ENCODE peak calls at places on chromosomes 13 and 19, in four cellular contexts. I is thoracic aorta, X is kidney, U is upper lobe of right lung. A is an unnamed sample. For H3K4me1, the result is how much of the 10 kb centered on the place peaks cover.

GRCh38 chr19:32626969-32627368 is 46.0 kb downstream of the PDCD5 start:
- DNase-seq in I (no peak), X (no peak), U (no peak), A (no peak)

GRCh38 chr13:29993196-29993595 is 142.8 kb upstream of the UBL3 start:
- DNase-seq in I (no peak), X (no peak), U (no peak), A (no peak)

GRCh38 chr19:48650974-48651681 is 5.1 kb upstream of the CA11 start:
- DNase-seq in I (no peak), X (no peak), U (no peak), A (no peak)

GRCh38 chr13:26344980-26345379 is 91.1 kb downstream of the CDK8 start:
- DNase-seq in I (no peak), X (no peak), U (no peak), A (no peak)

GRCh38 chr13:102530751-102531150 is 66.0 kb upstream of the TPP2 start:
- DNase-seq in I (no peak), X (no peak), U (no peak), A (no peak)

GRCh38 chr19:48543121-48543710 is 8.8 kb upstream of the SULT2B1 start:
- DNase-seq in I (no peak), X (peak), U (peak), A (no peak)

GRCh38 chr13:59450218-59450617 is 713.5 kb downstream of the DIAPH3 start:
- DNase-seq in I (no peak), X (no peak), U (no peak), A (no peak)

GRCh38 chr13:25752957-25753540 is 298.8 kb downstream of the SHISA2 start:
- DNase-seq in I (peak), X (no peak), U (no peak), A (peak)

GRCh38 chr13:50800091-50800739 is 43.3 kb downstream of the DLEU7 start:
- DNase-seq in I (no peak), X (no peak), U (no peak), A (no peak)

GRCh38 chr19:2624537-2625091 is 77.9 kb downstream of the GNG7 start:
- DNase-seq in I (no peak), X (peak), U (peak), A (no peak)

GRCh38 chr19:45001087-45001739 is at the start of gene RELB:
- DNase-seq in I (peak), X (peak), U (peak), A (peak)

GRCh38 chr19:4987692-4988370 is 18.9 kb downstream of the KDM4B start:
- DNase-seq in I (no peak), X (no peak), U (no peak), A (no peak)

GRCh38 chr19:53019684-53020083 is 6.0 kb downstream of the ERVV-1 start:
- DNase-seq in I (no peak), X (no peak), U (no peak), A (peak)

GRCh38 chr19:38233740-38234251 is 9.8 kb upstream of the DPF1 start:
- DNase-seq in I (no peak), X (no peak), U (peak), A (peak)

GRCh38 chr13:41459754-41460111 is 2.4 kb downstream of the RGCC start:
- DNase-seq in I (no peak), X (no peak), U (no peak), A (no peak)

GRCh38 chr13:33109801-33110200 is 93.6 kb downstream of the KL start:
- DNase-seq in I (no peak), X (no peak), U (no peak), A (no peak)
- TF ChIP-seq CTCF in I (no peak), X (no peak), U (no peak), A (no peak)

GRCh38 chr19:41863209-41863931 is 3.3 kb downstream of the RPS19 start:
- DNase-seq in I (no peak), X (peak), U (no peak), A (no peak)

GRCh38 chr19:41862445-41862986 is 2.5 kb downstream of the RPS19 start:
- DNase-seq in I (no peak), X (peak), U (no peak), A (no peak)

GRCh38 chr19:41860419-41861097 is 503 bp downstream of the RPS19 start:
- DNase-seq in I (no peak), X (peak), U (no peak), A (no peak)

GRCh38 chr19:41861098-41861768 is 1.2 kb downstream of the RPS19 start:
- DNase-seq in I (no peak), X (peak), U (no peak), A (no peak)

GRCh38 chr19:41861846-41862245 is 1.8 kb downstream of the RPS19 start:
- DNase-seq in I (no peak), X (peak), U (no peak), A (no peak)
- H3K4me3 ChIP-seq in I (peak), X (peak), U (peak), A (no peak)

GRCh38 chr19:23436944-23437343 is 41.7 kb upstream of the ZNF91 start:
- DNase-seq in I (no peak), X (no peak), U (no peak), A (no peak)

GRCh38 chr19:23440207-23440606 is 44.9 kb upstream of the ZNF91 start:
- DNase-seq in I (no peak), X (no peak), U (no peak), A (no peak)

GRCh38 chr19:23436318-23436717 is 41.0 kb upstream of the ZNF91 start:
- DNase-seq in I (no peak), X (no peak), U (no peak), A (no peak)

GRCh38 chr19:23439623-23440022 is 44.4 kb upstream of the ZNF91 start:
- DNase-seq in I (no peak), X (no peak), U (no peak), A (no peak)

GRCh38 chr19:23437901-23438300 is 42.6 kb upstream of the ZNF91 start:
- DNase-seq in I (no peak), X (no peak), U (no peak), A (no peak)
- H3K4me1 ChIP-seq in I (under half), X (under half), U (under half), A (under half)

GRCh38 chr19:47068246-47068645 is 19.8 kb upstream of the TMEM160 start:
- DNase-seq in I (no peak), X (no peak), U (no peak), A (no peak)

GRCh38 chr19:47069795-47070194 is 21.4 kb upstream of the TMEM160 start:
- DNase-seq in I (no peak), X (no peak), U (no peak), A (no peak)

GRCh38 chr19:47070756-47071155 is 22.3 kb upstream of the TMEM160 start:
- DNase-seq in I (no peak), X (no peak), U (no peak), A (no peak)

GRCh38 chr19:47067215-47067847 is 18.9 kb upstream of the TMEM160 start:
- DNase-seq in I (no peak), X (no peak), U (no peak), A (no peak)

GRCh38 chr19:47068876-47069406 is 20.5 kb upstream of the TMEM160 start:
- DNase-seq in I (no peak), X (no peak), U (no peak), A (no peak)
- TF ChIP-seq CTCF in I (no peak), X (no peak), U (no peak), A (no peak)

GRCh38 chr13:53782400-53783030 is 753.9 kb downstream of the OLFM4 start:
- DNase-seq in I (no peak), X (no peak), U (no peak), A (no peak)
- H3K4me3 ChIP-seq in I (peak), X (peak), U (no peak), A (no peak)

DNA sequence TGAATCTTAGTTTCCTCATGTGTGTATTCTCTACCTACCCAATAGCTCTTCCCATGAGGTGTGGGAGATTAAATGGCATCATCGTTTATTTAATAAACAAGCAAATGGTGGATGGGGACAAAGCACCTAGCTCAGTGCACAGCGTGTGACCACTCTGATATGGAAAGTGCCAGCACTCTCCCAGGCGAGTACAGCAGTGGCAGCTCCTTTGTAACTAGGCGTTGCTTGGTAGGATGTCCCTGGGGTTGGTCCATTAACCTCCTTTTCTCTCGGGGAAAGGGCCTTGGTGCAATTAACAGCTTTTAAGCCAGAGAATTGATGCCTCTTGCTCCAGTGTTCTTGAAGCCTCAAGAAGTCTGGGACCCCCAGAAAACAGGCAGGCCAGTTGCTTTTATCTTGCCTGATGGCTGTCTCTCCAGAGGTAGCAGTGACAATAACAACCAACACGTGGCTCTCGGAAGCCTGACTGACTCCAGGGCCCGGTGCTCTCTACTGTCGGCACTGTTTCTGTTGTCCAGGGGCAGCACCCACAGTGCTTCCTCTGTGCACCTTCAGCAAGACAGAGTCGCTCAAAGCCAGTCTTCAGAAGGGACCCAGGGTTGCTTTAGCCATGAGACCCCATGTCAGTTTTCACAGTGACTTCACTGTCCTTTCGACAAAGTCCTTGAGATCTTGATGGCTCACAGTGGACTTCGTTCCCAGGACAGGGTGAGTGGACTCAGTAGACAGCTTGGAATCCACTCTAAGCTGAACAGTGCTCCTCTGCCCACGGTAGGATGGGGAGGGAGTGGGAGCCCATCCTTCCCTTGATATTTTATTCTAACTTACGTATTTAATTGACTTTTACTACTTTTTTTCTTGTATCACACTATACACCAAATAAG is 33.9 kb upstream of the NPAS1 start:
- DNase-seq in I (no peak), X (no peak), U (no peak), A (no peak)
- H3K4me1 ChIP-seq in I (half or more), X (under half), U (under half), A (under half)

GRCh38 chr19:10568826-10569651 is at the start of gene CDKN2D:
- DNase-seq in I (peak), X (peak), U (peak), A (peak)
- TF ChIP-seq CTCF in I (peak), X (peak), U (peak), A (peak)

A was measured in mucosa of descending colon.